ENCODE peak calls at places on chromosome 1, in eight cellular contexts. R, B, F, Z, P, L, A and C are unnamed samples.

GRCh38 chr1:234961468-234962339 is 166.9 kb downstream of the TOMM20 start:
- DNase-seq in R (no peak), B (no peak), F (peak; percentile 87), Z (peak; percentile 40), P (no peak), L (no peak), A (no peak), C (no peak)

GRCh38 chr1:19682257-19682656 is 17.6 kb downstream of the HTR6 start:
- DNase-seq in R (no peak), B (no peak), F (peak; percentile 85), Z (no peak), P (peak; percentile 17), L (peak; percentile 84), A (no peak), C (no peak)

GRCh38 chr1:6101826-6102225 is 56.1 kb downstream of the KCNAB2 start:
- DNase-seq in R (no peak), B (no peak), F (no peak), Z (no peak), P (peak; percentile 34), L (no peak), A (no peak), C (no peak)

GRCh38 chr1:93667642-93668041 is 14.0 kb downstream of the BCAR3 start:
- DNase-seq in R (no peak), B (no peak), F (no peak), Z (peak; percentile 43), P (no peak), L (no peak), A (no peak), C (no peak)

GRCh38 chr1:26539722-26540121 is 10.2 kb downstream of the RPS6KA1 start:
- DNase-seq in R (no peak), B (no peak), F (no peak), Z (no peak), P (no peak), L (no peak), A (no peak), C (no peak)

GRCh38 chr1:30929135-30929889 is 20.8 kb upstream of the SDC3 start:
- DNase-seq in R (peak; percentile 36), B (peak; percentile 83), F (no peak), Z (no peak), P (no peak), L (peak; percentile 61), A (no peak), C (no peak)

GRCh38 chr1:100360790-100361232 is 8.5 kb downstream of the CDC14A start:
- DNase-seq in R (no peak), B (peak; percentile 45), F (no peak), Z (no peak), P (peak; percentile 62), L (no peak), A (no peak), C (no peak)

GRCh38 chr1:41423511-41424191 is 60.8 kb downstream of the EDN2 start:
- DNase-seq in R (no peak), B (peak; percentile 81), F (no peak), Z (no peak), P (peak; percentile 93), L (no peak), A (no peak), C (no peak)

GRCh38 chr1:24003331-24003972 is 23.3 kb upstream of the SRSF10 start:
- DNase-seq in R (no peak), B (peak; percentile 34), F (no peak), Z (no peak), P (no peak), L (peak; percentile 78), A (no peak), C (no peak)

GRCh38 chr1:236502579-236502971 is 21.2 kb upstream of the LGALS8 start:
- DNase-seq in R (no peak), B (no peak), F (no peak), Z (no peak), P (no peak), L (peak; percentile 78), A (no peak), C (no peak)

GRCh38 chr1:74790453-74790852 is 57.5 kb downstream of the TYW3 start:
- DNase-seq in R (no peak), B (no peak), F (no peak), Z (no peak), P (no peak), L (peak; percentile 14), A (no peak), C (no peak)

GRCh38 chr1:2277741-2278488 is 49.8 kb downstream of the SKI start:
- DNase-seq in R (no peak), B (no peak), F (no peak), Z (no peak), P (peak; percentile 72), L (peak; percentile 59), A (no peak), C (no peak)